ENCODE peak calls at places on chromosomes 4 and X, in eight cellular contexts. Z is astrocyte of the spinal cord, D is NCI-H1436, X is endothelial cell, F is H9, U is lower leg skin, H is body of pancreas, W is G401. Q is an unnamed sample.

GRCh38 chrX:134734343-134735001 is 76.2 kb upstream of the PLAC1 start:
- DNase-seq in Z (peak; percentile 65), D (no peak), X (no peak), F (no peak), U (no peak), H (no peak), W (no peak), Q (no peak)

GRCh38 chr4:25813705-25814104 is 49.1 kb downstream of the SEL1L3 start:
- DNase-seq in Z (peak; percentile 80), D (no peak), X (no peak), F (no peak), U (no peak), H (peak; percentile 28), W (peak; percentile 94), Q (no peak)

GRCh38 chrX:23304881-23305280 is 29.8 kb upstream of the PTCHD1 start:
- DNase-seq in Z (no peak), D (no peak), X (no peak), F (no peak), U (no peak), H (no peak), W (no peak), Q (no peak)

GRCh38 chrX:133928365-133928764 is 57.0 kb downstream of the GPC3 start:
- DNase-seq in Z (no peak), D (no peak), X (no peak), F (no peak), U (no peak), H (no peak), W (no peak), Q (no peak)

GRCh38 chr4:96784336-96784735 is 944.4 kb downstream of the PDHA2 start:
- DNase-seq in Z (no peak), D (no peak), X (no peak), F (no peak), U (no peak), H (no peak), W (peak; percentile 83), Q (no peak)

GRCh38 chrX:140439455-140439854 is 65.4 kb downstream of the SOX3 start:
- DNase-seq in Z (peak; percentile 25), D (no peak), X (peak; percentile 58), F (peak; percentile 84), U (no peak), H (peak; percentile 23), W (no peak), Q (no peak)

GRCh38 chrX:101287402-101287801 is 3.7 kb downstream of the TAF7L start:
- DNase-seq in Z (peak; percentile 60), D (peak; percentile 25), X (peak; percentile 35), F (no peak), U (no peak), H (no peak), W (peak; percentile 46), Q (peak; percentile 3)

GRCh38 chrX:63418211-63418610 is 67.1 kb upstream of the SPIN4 start:
- DNase-seq in Z (no peak), D (no peak), X (no peak), F (no peak), U (no peak), H (no peak), W (no peak), Q (no peak)

GRCh38 chrX:149641432-149641831 is 9.8 kb upstream of the TMEM185A start:
- DNase-seq in Z (no peak), D (no peak), X (no peak), F (no peak), U (no peak), H (no peak), W (no peak), Q (no peak)

GRCh38 chrX:151031365-151031975 is 48.3 kb downstream of the HMGB3 start:
- DNase-seq in Z (no peak), D (no peak), X (no peak), F (no peak), U (no peak), H (no peak), W (no peak), Q (no peak)

GRCh38 chr4:150510176-150510875 is 71.6 kb upstream of the MAB21L2 start:
- DNase-seq in Z (peak; percentile 80), D (no peak), X (no peak), F (no peak), U (no peak), H (no peak), W (no peak), Q (no peak)

GRCh38 chr4:165684177-165684870 is 188.7 kb upstream of the TLL1 start:
- DNase-seq in Z (peak; percentile 85), D (no peak), X (no peak), F (no peak), U (no peak), H (no peak), W (peak; percentile 70), Q (no peak)

GRCh38 chr4:183905593-183906485 is 732 bp downstream of the STOX2 start:
- DNase-seq in Z (peak; percentile 31), D (no peak), X (peak; percentile 49), F (peak; percentile 95), U (no peak), H (peak; percentile 50), W (peak; percentile 68), Q (no peak)

GRCh38 chrX:15073313-15073712 is 196.6 kb downstream of the ASB9 start:
- DNase-seq in Z (no peak), D (no peak), X (no peak), F (no peak), U (no peak), H (no peak), W (no peak), Q (no peak)

GRCh38 chr4:149164282-149164681 is 651.4 kb downstream of the IQCM start:
- DNase-seq in Z (peak; percentile 64), D (no peak), X (no peak), F (peak; percentile 52), U (no peak), H (no peak), W (no peak), Q (no peak)

GRCh38 chrX:39398973-39399268 is 597.7 kb downstream of the MID1IP1 start:
- DNase-seq in Z (no peak), D (no peak), X (no peak), F (no peak), U (no peak), H (no peak), W (no peak), Q (no peak)

GRCh38 chr4:133129237-133129636 is 19.9 kb upstream of the PCDH10 start:
- DNase-seq in Z (peak; percentile 8), D (no peak), X (no peak), F (no peak), U (no peak), H (no peak), W (no peak), Q (no peak)

GRCh38 chrX:100083146-100083715 is 326.8 kb downstream of the PCDH19 start:
- DNase-seq in Z (no peak), D (no peak), X (no peak), F (no peak), U (no peak), H (no peak), W (no peak), Q (no peak)

GRCh38 chr4:52059372-52059771 is 8.3 kb downstream of the SPATA18 start:
- DNase-seq in Z (peak; percentile 81), D (no peak), X (no peak), F (no peak), U (peak; percentile 19), H (no peak), W (no peak), Q (no peak)

GRCh38 chrX:70970482-70970999 is 39.6 kb upstream of the SLC7A3 start:
- DNase-seq in Z (peak; percentile 14), D (no peak), X (no peak), F (no peak), U (no peak), H (no peak), W (peak; percentile 18), Q (no peak)

GRCh38 chrX:19752043-19752442 is 135.4 kb downstream of the SH3KBP1 start:
- DNase-seq in Z (no peak), D (no peak), X (no peak), F (no peak), U (no peak), H (no peak), W (no peak), Q (no peak)

GRCh38 chr4:38190717-38191178 is 230.6 kb downstream of the PTTG2 start:
- DNase-seq in Z (peak; percentile 74), D (no peak), X (no peak), F (no peak), U (no peak), H (no peak), W (no peak), Q (no peak)

GRCh38 chr4:101599620-101600019 is 190.9 kb upstream of the BANK1 start:
- DNase-seq in Z (peak; percentile 13), D (no peak), X (no peak), F (no peak), U (no peak), H (no peak), W (no peak), Q (no peak)

GRCh38 chrX:108439434-108439883 is at the start of gene COL4A5:
- DNase-seq in Z (peak; percentile 90), D (peak; percentile 48), X (peak; percentile 45), F (peak; percentile 79), U (peak; percentile 13), H (peak; percentile 29), W (peak; percentile 1), Q (no peak)

GRCh38 chr4:743463-744211 is 38.0 kb downstream of the PCGF3 start:
- DNase-seq in Z (peak; percentile 47), D (no peak), X (no peak), F (no peak), U (no peak), H (no peak), W (no peak), Q (no peak)

GRCh38 chr4:149008415-149009025 is 566.3 kb upstream of the NR3C2 start:
- DNase-seq in Z (peak; percentile 1), D (no peak), X (no peak), F (no peak), U (no peak), H (no peak), W (peak; percentile 6), Q (no peak)

GRCh38 chrX:81174286-81174685 is 27.4 kb downstream of the HMGN5 start:
- DNase-seq in Z (peak; percentile 38), D (no peak), X (no peak), F (no peak), U (no peak), H (no peak), W (peak; percentile 1), Q (no peak)

GRCh38 chr4:19803406-19803805 is 448.3 kb upstream of the SLIT2 start:
- DNase-seq in Z (peak; percentile 12), D (no peak), X (no peak), F (no peak), U (no peak), H (no peak), W (no peak), Q (no peak)

GRCh38 chr4:103306870-103307345 is 108.8 kb upstream of the CENPE start:
- DNase-seq in Z (no peak), D (no peak), X (no peak), F (peak; percentile 56), U (no peak), H (peak; percentile 44), W (no peak), Q (no peak)

GRCh38 chrX:17788439-17788838 is 51.1 kb downstream of the SCML1 start:
- DNase-seq in Z (peak; percentile 32), D (no peak), X (peak; percentile 40), F (peak; percentile 62), U (no peak), H (peak; percentile 36), W (peak; percentile 51), Q (no peak)

GRCh38 chr4:163467371-163467770 is 6.2 kb downstream of the TKTL2 start:
- DNase-seq in Z (no peak), D (no peak), X (no peak), F (no peak), U (no peak), H (no peak), W (no peak), Q (no peak)

GRCh38 chr4:41103657-41104056 is 110.7 kb downstream of the APBB2 start:
- DNase-seq in Z (no peak), D (no peak), X (no peak), F (no peak), U (no peak), H (no peak), W (no peak), Q (no peak)

Q was measured in GM12878.